ENCODE peak calls at places on chromosome 13, in eight cellular contexts. Y is fibroblast of pulmonary artery, I is right atrium auricular region, Q is IMR-90, N is nephron progenitor cell, U is heart right ventricle, T is osteocyte, M is endothelial cell of umbilical vein. E is an unnamed sample.

GRCh38 chr13:71056581-71056980 is 810.4 kb downstream of the DACH1 start:
- DNase-seq in U (no peak), Y (no peak), Q (no peak), M (no peak), N (no peak), T (no peak), I (no peak), E (no peak)

GRCh38 chr13:24042710-24043440 is 117.6 kb upstream of the SPATA13 start:
- DNase-seq in U (no peak), N (no peak), T (no peak), M (no peak), I (no peak), Q (peak; percentile 63), Y (no peak), E (no peak)

GRCh38 chr13:113776231-113777125 is 17.5 kb downstream of the TMEM255B start:
- DNase-seq in T (no peak), U (no peak), Y (no peak), M (no peak), N (no peak), Q (no peak), I (no peak), E (no peak)

GRCh38 chr13:110560606-110561334 is 752 bp downstream of the RAB20 start:
- DNase-seq in U (peak; percentile 25), Y (peak; percentile 40), N (no peak), Q (no peak), I (no peak), T (no peak), M (peak; percentile 38), E (peak; percentile 5)

GRCh38 chr13:47829684-47830083 is 171.4 kb downstream of the SUCLA2 start:
- DNase-seq in I (no peak), Q (peak; percentile 21), Y (peak; percentile 33), T (no peak), U (no peak), M (no peak), N (no peak), E (no peak)

GRCh38 chr13:37598572-37598971 is at the start of gene POSTN:
- DNase-seq in Q (peak; percentile 49), M (peak; percentile 8), T (no peak), Y (peak; percentile 87), U (no peak), I (no peak), N (peak; percentile 20), E (no peak)

GRCh38 chr13:99484405-99484981 is 16.8 kb upstream of the TM9SF2 start:
- DNase-seq in I (no peak), U (no peak), N (no peak), M (no peak), T (no peak), Y (peak; percentile 77), Q (peak; percentile 77), E (no peak)

GRCh38 chr13:77925616-77926015 is 7.0 kb upstream of the EDNRB start:
- DNase-seq in Q (no peak), U (no peak), N (no peak), M (no peak), T (no peak), I (no peak), Y (no peak), E (no peak)

GRCh38 chr13:27110056-27110746 is 61.4 kb downstream of the USP12 start:
- DNase-seq in Y (no peak), N (no peak), Q (no peak), T (no peak), I (no peak), M (no peak), U (no peak), E (no peak)

GRCh38 chr13:80945328-80945727 is 604.4 kb upstream of the SPRY2 start:
- DNase-seq in N (peak; percentile 28), Y (no peak), M (no peak), T (no peak), I (no peak), U (peak; percentile 8), Q (no peak), E (peak; percentile 50)

GRCh38 chr13:41864658-41865057 is 96.3 kb downstream of the VWA8 start:
- DNase-seq in M (no peak), N (no peak), Q (no peak), I (no peak), T (no peak), Y (peak; percentile 66), U (no peak), E (no peak)

GRCh38 chr13:39655569-39656324 is at the start of gene COG6:
- DNase-seq in Y (peak; percentile 88), T (peak; percentile 97), N (peak; percentile 94), I (peak; percentile 89), Q (peak; percentile 80), U (peak; percentile 89), M (peak; percentile 96), E (peak; percentile 94)

GRCh38 chr13:50677687-50678463 is 165.6 kb downstream of the DLEU7 start:
- DNase-seq in M (no peak), Y (no peak), N (no peak), U (no peak), Q (peak; percentile 11), T (no peak), I (no peak), E (no peak)

GRCh38 chr13:100633461-100633860 is 41.1 kb downstream of the TMTC4 start:
- DNase-seq in M (no peak), T (no peak), Q (peak; percentile 96), N (no peak), Y (peak; percentile 91), U (no peak), I (no peak), E (no peak)

GRCh38 chr13:34151885-34152284 is 333.9 kb downstream of the RFC3 start:
- DNase-seq in T (no peak), N (no peak), U (no peak), Q (no peak), I (no peak), Y (no peak), M (no peak), E (no peak)

GRCh38 chr13:85655040-85655439 is 144.2 kb downstream of the SLITRK6 start:
- DNase-seq in N (no peak), T (no peak), U (no peak), Q (no peak), Y (no peak), I (no peak), M (no peak), E (no peak)

GRCh38 chr13:29935309-29935981 is 85.0 kb upstream of the UBL3 start:
- DNase-seq in N (no peak), U (no peak), Q (no peak), I (no peak), T (no peak), M (no peak), Y (no peak), E (no peak)

GRCh38 chr13:66222926-66223325 is 1007.2 kb downstream of the PCDH9 start:
- DNase-seq in U (no peak), I (no peak), Q (no peak), T (no peak), Y (no peak), M (no peak), N (no peak), E (no peak)

GRCh38 chr13:114108894-114109293 is 23.5 kb downstream of the RASA3 start:
- DNase-seq in Y (no peak), I (peak; percentile 53), N (no peak), U (no peak), T (no peak), M (no peak), Q (no peak), E (no peak)

GRCh38 chr13:30026093-30026492 is 175.7 kb upstream of the UBL3 start:
- DNase-seq in Y (peak; percentile 21), I (no peak), T (no peak), N (no peak), U (no peak), M (peak; percentile 47), Q (peak; percentile 96), E (no peak)

GRCh38 chr13:112178769-112179168 is 111.8 kb downstream of the SOX1 start:
- DNase-seq in N (no peak), M (no peak), T (no peak), Y (no peak), U (no peak), I (no peak), Q (no peak), E (no peak)

GRCh38 chr13:73544175-73544574 is 485.4 kb downstream of the KLF5 start:
- DNase-seq in N (no peak), T (no peak), Y (peak; percentile 4), M (no peak), Q (no peak), U (no peak), I (no peak), E (no peak)
- TF ChIP-seq CTCF in N (no peak), T (peak; percentile 10), Y (peak; percentile 12), M (no peak), Q (peak; percentile 14), U (no peak), I (no peak), E (no peak)

GRCh38 chr13:79803939-79804487 is 323.1 kb downstream of the NDFIP2 start:
- DNase-seq in Q (no peak), N (no peak), U (no peak), I (no peak), T (no peak), Y (no peak), M (no peak), E (no peak)
- TF ChIP-seq CTCF in Q (no peak), N (no peak), U (no peak), I (no peak), T (no peak), Y (no peak), M (no peak), E (no peak)

GRCh38 chr13:44146162-44146561 is 227.5 kb upstream of the SERP2 start:
- DNase-seq in N (no peak), U (no peak), Q (no peak), Y (no peak), T (no peak), M (no peak), I (no peak), E (no peak)
- TF ChIP-seq CTCF in N (no peak), U (no peak), Q (no peak), Y (no peak), T (no peak), M (no peak), I (no peak), E (no peak)

GRCh38 chr13:45876781-45877180 is 25.2 kb upstream of the SIAH3 start:
- DNase-seq in N (no peak), Q (no peak), Y (no peak), U (no peak), M (no peak), T (no peak), I (no peak), E (no peak)

GRCh38 chr13:45878966-45879365 is 27.4 kb upstream of the SIAH3 start:
- DNase-seq in Y (no peak), Q (no peak), T (no peak), N (no peak), U (no peak), M (no peak), I (no peak), E (no peak)

GRCh38 chr13:45880242-45880641 is 28.7 kb upstream of the SIAH3 start:
- DNase-seq in I (no peak), U (no peak), N (no peak), Q (no peak), T (no peak), M (no peak), Y (no peak), E (no peak)

GRCh38 chr13:45882626-45883025 is 31.1 kb upstream of the SIAH3 start:
- DNase-seq in N (peak; percentile 15), U (no peak), I (no peak), Y (no peak), T (no peak), Q (no peak), M (no peak), E (no peak)

DNA sequence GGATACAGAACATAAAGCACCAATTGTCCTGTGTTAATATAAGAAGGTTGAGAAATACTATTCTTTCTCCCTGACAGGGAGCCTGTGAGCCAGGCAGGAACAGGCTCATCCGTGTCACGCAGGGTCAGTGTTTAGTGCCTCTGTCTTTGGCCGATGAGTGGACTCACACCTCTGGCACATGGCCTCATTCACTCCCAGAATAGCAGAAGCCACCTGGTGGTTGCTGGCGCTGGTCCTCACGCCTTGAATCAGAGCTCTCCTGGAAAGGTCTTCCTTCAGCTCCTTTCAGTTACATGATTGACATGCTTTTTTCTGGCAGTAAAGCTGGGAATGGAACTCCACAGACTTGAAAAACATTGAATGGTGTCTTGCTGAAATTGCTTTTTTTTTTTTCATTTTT is 28.1 kb upstream of the SIAH3 start:
- DNase-seq in U (peak; percentile 47), M (peak; percentile 17), Y (no peak), I (no peak), T (no peak), Q (no peak), N (peak; percentile 34), E (no peak)
- TF ChIP-seq CTCF in U (peak; percentile 33), M (peak; percentile 31), Y (peak; percentile 13), I (no peak), T (peak; percentile 14), Q (no peak), N (peak; percentile 34), E (peak; percentile 53)